ENCODE peak calls at places on chromosomes 6 and 20, in five cellular contexts. One of them, this sample, is unnamed.
A peak's percentile ranks its signal among the peaks of the same experiment; 100 is the strongest.

GRCh38 chr20:47971321-47971781 is 186.1 kb upstream of the SULF2 start:
- DNase-seq in spleen: no peak
- DNase-seq in AG04450: no peak
- DNase-seq in H1: no peak
- DNase-seq in cardiac muscle cell: no peak
- DNase-seq in this sample: no peak

GRCh38 chr6:392441-393390 is 1.2 kb downstream of the IRF4 start:
- DNase-seq in spleen: peak; percentile 86
- DNase-seq in cardiac muscle cell: peak; percentile 11
- DNase-seq in H1: no peak
- DNase-seq in AG04450: no peak
- DNase-seq in this sample: peak; percentile 79

GRCh38 chr6:33630014-33630413 is 8.9 kb downstream of the ITPR3 start:
- DNase-seq in AG04450: no peak
- DNase-seq in H1: no peak
- DNase-seq in cardiac muscle cell: no peak
- DNase-seq in spleen: no peak
- DNase-seq in this sample: no peak

GRCh38 chr6:138569554-138569953 is 70.3 kb upstream of the NHSL1 start:
- DNase-seq in cardiac muscle cell: no peak
- DNase-seq in AG04450: no peak
- DNase-seq in spleen: no peak
- DNase-seq in H1: no peak
- DNase-seq in this sample: no peak

GRCh38 chr20:51457281-51457932 is 85.1 kb downstream of the NFATC2 start:
- DNase-seq in H1: no peak
- DNase-seq in AG04450: no peak
- DNase-seq in cardiac muscle cell: no peak
- DNase-seq in spleen: peak; percentile 77
- DNase-seq in this sample: no peak

GRCh38 chr6:23728707-23729106 is 397.3 kb upstream of the NRSN1 start:
- DNase-seq in cardiac muscle cell: peak; percentile 70
- DNase-seq in H1: no peak
- DNase-seq in spleen: no peak
- DNase-seq in AG04450: no peak
- DNase-seq in this sample: peak; percentile 57

GRCh38 chr6:129353067-129353466 is 356.9 kb downstream of the ARHGAP18 start:
- DNase-seq in cardiac muscle cell: no peak
- DNase-seq in spleen: peak; percentile 72
- DNase-seq in AG04450: no peak
- DNase-seq in H1: no peak
- DNase-seq in this sample: no peak

GRCh38 chr6:71123051-71123450 is 165.6 kb upstream of the OGFRL1 start:
- DNase-seq in AG04450: no peak
- DNase-seq in cardiac muscle cell: no peak
- DNase-seq in spleen: no peak
- DNase-seq in H1: no peak
- DNase-seq in this sample: no peak

GRCh38 chr6:34602318-34603111 is 46.4 kb upstream of the SPDEF start:
- DNase-seq in cardiac muscle cell: no peak
- DNase-seq in spleen: no peak
- DNase-seq in H1: no peak
- DNase-seq in AG04450: no peak
- DNase-seq in this sample: peak; percentile 41

GRCh38 chr20:39853664-39854063 is 835.4 kb downstream of the MAFB start:
- DNase-seq in H1: peak; percentile 5
- DNase-seq in cardiac muscle cell: no peak
- DNase-seq in AG04450: peak; percentile 58
- DNase-seq in spleen: no peak
- DNase-seq in this sample: peak; percentile 72

GRCh38 chr6:163415620-163416379 is 1.3 kb downstream of the QKI start:
- DNase-seq in AG04450: no peak
- DNase-seq in H1: no peak
- DNase-seq in spleen: peak; percentile 90
- DNase-seq in cardiac muscle cell: peak; percentile 52
- DNase-seq in this sample: peak; percentile 72

GRCh38 chr20:33515569-33516216 is 25.8 kb downstream of the CBFA2T2 start:
- DNase-seq in H1: no peak
- DNase-seq in cardiac muscle cell: no peak
- DNase-seq in AG04450: no peak
- DNase-seq in spleen: no peak
- DNase-seq in this sample: no peak

GRCh38 chr6:68680244-68680643 is 45.2 kb downstream of the ADGRB3 start:
- DNase-seq in cardiac muscle cell: peak; percentile 69
- DNase-seq in spleen: no peak
- DNase-seq in AG04450: no peak
- DNase-seq in H1: no peak
- DNase-seq in this sample: no peak

GRCh38 chr6:81214414-81215091 is 537.9 kb downstream of the TENT5A start:
- DNase-seq in H1: no peak
- DNase-seq in spleen: peak; percentile 66
- DNase-seq in cardiac muscle cell: no peak
- DNase-seq in AG04450: no peak
- DNase-seq in this sample: peak; percentile 38

GRCh38 chr6:63444768-63445167 is 125.0 kb upstream of the LGSN start:
- DNase-seq in cardiac muscle cell: no peak
- DNase-seq in spleen: no peak
- DNase-seq in AG04450: no peak
- DNase-seq in H1: no peak
- DNase-seq in this sample: no peak

GRCh38 chr20:51125774-51126173 is 102.9 kb upstream of the KCNG1 start:
- DNase-seq in AG04450: no peak
- DNase-seq in H1: no peak
- DNase-seq in spleen: no peak
- DNase-seq in cardiac muscle cell: no peak
- DNase-seq in this sample: no peak

GRCh38 chr20:22511943-22512910 is 72.1 kb downstream of the FOXA2 start:
- DNase-seq in spleen: no peak
- DNase-seq in AG04450: no peak
- DNase-seq in H1: no peak
- DNase-seq in cardiac muscle cell: peak; percentile 14
- DNase-seq in this sample: peak; percentile 62

DNA sequence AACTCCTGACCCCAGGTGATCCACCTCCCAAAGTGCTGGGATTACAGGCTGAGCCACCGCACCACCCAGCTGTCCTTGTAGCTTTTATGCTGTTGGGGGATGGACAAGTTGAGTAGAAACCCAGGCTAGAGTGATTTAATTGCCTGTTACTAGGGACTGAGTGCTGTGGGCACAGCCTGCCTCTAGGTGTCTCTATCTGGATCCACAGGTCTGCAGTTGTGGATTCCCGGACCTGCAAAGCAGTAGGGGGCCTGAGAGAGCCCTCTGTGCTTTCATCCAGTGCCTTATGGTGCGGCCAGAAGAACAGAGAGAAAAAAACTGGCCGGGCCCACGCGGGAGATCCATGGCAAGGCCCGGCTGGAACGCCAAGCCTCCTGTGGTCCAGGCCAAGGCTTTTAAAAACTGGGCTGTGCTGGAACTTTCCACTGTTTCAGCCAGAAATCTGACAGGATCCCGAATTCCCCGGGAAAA is 5.1 kb downstream of the SIRPA start:
- DNase-seq in spleen: no peak
- DNase-seq in cardiac muscle cell: peak; percentile 82
- DNase-seq in H1: peak; percentile 73
- DNase-seq in AG04450: peak; percentile 60
- DNase-seq in this sample: peak; percentile 92
- H3K27ac ChIP-seq in spleen: no peak overlapping the region
- H3K27ac ChIP-seq in cardiac muscle cell: peak overlapping the region; percentile 37
- H3K27ac ChIP-seq in H1: no peak overlapping the region
- H3K27ac ChIP-seq in AG04450: peak overlapping the region; percentile 61
- H3K27ac ChIP-seq in this sample: no peak overlapping the region

DNA sequence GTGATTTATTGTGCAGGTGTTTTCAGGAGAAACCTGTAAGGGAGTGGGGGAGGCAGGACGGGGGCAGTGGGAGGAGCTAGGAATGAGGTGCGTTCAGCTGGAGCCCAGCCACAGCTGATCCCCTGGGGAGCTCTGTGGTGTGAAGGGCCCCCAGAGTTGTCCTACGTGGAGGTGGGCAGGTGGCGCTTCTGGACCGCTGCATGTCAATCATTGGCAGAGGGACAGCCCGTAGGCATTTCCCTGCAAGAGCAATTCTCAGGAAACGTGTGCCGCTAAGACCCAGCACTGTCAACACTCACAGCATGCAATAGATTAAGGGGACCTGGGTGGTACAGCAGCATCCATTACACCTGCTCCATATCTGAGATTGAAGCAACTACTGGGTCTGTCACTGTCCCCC is 88.0 kb downstream of the PRND start:
- DNase-seq in spleen: peak; percentile 83
- DNase-seq in cardiac muscle cell: no peak
- DNase-seq in AG04450: no peak
- DNase-seq in H1: no peak
- DNase-seq in this sample: no peak
- TF ChIP-seq CTCF in spleen: no peak
- TF ChIP-seq CTCF in cardiac muscle cell: no peak
- TF ChIP-seq CTCF in AG04450: no peak
- TF ChIP-seq CTCF in H1: no peak
- TF ChIP-seq CTCF in this sample: no peak

GRCh38 chr6:1619666-1620503 is 10.2 kb downstream of the FOXC1 start:
- DNase-seq in cardiac muscle cell: no peak
- DNase-seq in H1: no peak
- DNase-seq in spleen: peak; percentile 82
- DNase-seq in AG04450: no peak
- DNase-seq in this sample: peak; percentile 86

GRCh38 chr6:1622220-1622841 is 12.6 kb downstream of the FOXC1 start:
- DNase-seq in spleen: no peak
- DNase-seq in H1: no peak
- DNase-seq in cardiac muscle cell: no peak
- DNase-seq in AG04450: no peak
- DNase-seq in this sample: no peak

GRCh38 chr6:1621328-1621701 is 11.6 kb downstream of the FOXC1 start:
- DNase-seq in spleen: peak; percentile 42
- DNase-seq in H1: no peak
- DNase-seq in AG04450: no peak
- DNase-seq in cardiac muscle cell: no peak
- DNase-seq in this sample: peak; percentile 79

GRCh38 chr6:1619106-1619665 is 9.5 kb downstream of the FOXC1 start:
- DNase-seq in AG04450: no peak
- DNase-seq in cardiac muscle cell: no peak
- DNase-seq in H1: no peak
- DNase-seq in spleen: no peak
- DNase-seq in this sample: peak; percentile 63

DNA sequence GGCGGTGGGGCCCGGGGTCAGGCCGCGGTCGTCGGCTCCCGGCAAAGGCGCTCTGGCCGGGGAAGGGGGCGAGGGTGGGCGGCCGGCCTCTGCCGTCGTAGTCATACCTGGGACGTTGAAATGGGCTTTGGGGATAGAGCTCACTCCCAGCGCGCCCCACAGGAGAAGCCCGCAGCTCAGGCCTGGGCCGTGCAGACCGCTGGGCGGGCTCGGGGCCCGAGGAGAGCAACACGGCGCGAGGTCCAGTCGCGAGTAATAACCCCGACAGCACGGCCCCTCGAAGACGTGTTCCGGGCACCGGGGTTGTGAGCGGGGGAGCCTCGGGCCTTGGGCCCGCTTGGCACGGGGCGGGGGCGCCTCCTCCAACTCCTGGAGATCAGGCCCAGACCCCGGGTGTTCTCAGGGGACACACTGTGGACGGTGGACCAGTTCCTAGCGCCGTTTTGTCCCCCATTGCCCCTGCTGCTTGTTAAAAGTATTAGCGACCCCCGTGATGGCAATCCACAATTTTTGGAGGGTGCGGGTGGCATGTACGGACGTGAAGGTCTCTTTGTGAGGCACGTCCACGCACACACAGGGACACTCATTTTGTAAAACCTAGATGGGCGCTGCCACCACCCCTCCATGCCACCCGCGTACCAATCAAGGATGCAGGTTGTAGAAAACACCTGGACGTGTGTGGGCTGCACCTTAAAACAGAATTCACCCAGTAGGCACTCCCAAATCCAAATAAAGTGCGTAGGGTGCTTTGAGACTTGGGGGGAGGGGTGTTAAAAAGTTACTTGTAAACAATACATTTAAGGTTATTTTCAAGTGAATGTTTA is 11.0 kb downstream of the FOXC1 start:
- DNase-seq in AG04450: no peak
- DNase-seq in spleen: peak; percentile 71
- DNase-seq in cardiac muscle cell: no peak
- DNase-seq in H1: no peak
- DNase-seq in this sample: peak; percentile 69
- H3K4me3 ChIP-seq in AG04450: no peak overlapping the region
- H3K4me3 ChIP-seq in spleen: peak overlapping the region; percentile 22
- H3K4me3 ChIP-seq in cardiac muscle cell: no peak overlapping the region
- H3K4me3 ChIP-seq in H1: peak overlapping the region; percentile 22
- H3K4me3 ChIP-seq in this sample: no peak overlapping the region

DNA sequence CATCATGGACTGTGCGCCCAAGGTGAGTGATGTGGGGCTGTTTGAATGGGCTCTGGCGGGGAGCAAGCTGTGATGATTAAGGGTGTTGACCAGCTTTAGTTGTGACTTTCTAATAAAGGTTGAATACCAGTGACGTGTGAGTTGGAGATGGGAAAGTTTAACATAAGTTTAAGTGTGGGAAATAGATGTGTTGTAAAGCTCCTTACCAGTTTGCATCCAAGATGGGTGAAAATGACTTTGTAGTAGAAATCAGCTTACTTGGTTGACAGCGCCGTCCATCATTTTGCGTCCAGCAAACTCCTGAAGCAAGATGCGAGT is 372 bp downstream of the CASS4 start:
- DNase-seq in AG04450: no peak
- DNase-seq in spleen: no peak
- DNase-seq in H1: no peak
- DNase-seq in cardiac muscle cell: no peak
- DNase-seq in this sample: no peak
- H3K27ac ChIP-seq in AG04450: peak overlapping the region; percentile 93
- H3K27ac ChIP-seq in spleen: peak overlapping the region; percentile 84
- H3K27ac ChIP-seq in H1: no peak overlapping the region
- H3K27ac ChIP-seq in cardiac muscle cell: no peak overlapping the region
- H3K27ac ChIP-seq in this sample: no peak overlapping the region

GRCh38 chr20:62401331-62401779 is 5.7 kb downstream of the CABLES2 start:
- DNase-seq in H1: no peak
- DNase-seq in cardiac muscle cell: peak; percentile 49
- DNase-seq in AG04450: no peak
- DNase-seq in spleen: no peak
- DNase-seq in this sample: peak; percentile 93
- TF ChIP-seq CTCF in H1: peak; percentile 88
- TF ChIP-seq CTCF in cardiac muscle cell: peak; percentile 10
- TF ChIP-seq CTCF in AG04450: no peak
- TF ChIP-seq CTCF in spleen: no peak
- TF ChIP-seq CTCF in this sample: peak; percentile 71

GRCh38 chr20:50113420-50114224 is 672 bp upstream of the UBE2V1 start:
- DNase-seq in spleen: no peak
- DNase-seq in AG04450: no peak
- DNase-seq in H1: no peak
- DNase-seq in cardiac muscle cell: no peak
- DNase-seq in this sample: no peak

GRCh38 chr20:50115591-50116367 is 2.8 kb upstream of the UBE2V1 start:
- DNase-seq in H1: peak; percentile 81
- DNase-seq in cardiac muscle cell: peak; percentile 97
- DNase-seq in spleen: peak; percentile 98
- DNase-seq in AG04450: peak; percentile 92
- DNase-seq in this sample: peak; percentile 96

GRCh38 chr20:50115041-50115512 is 2.1 kb upstream of the UBE2V1 start:
- DNase-seq in H1: no peak
- DNase-seq in spleen: no peak
- DNase-seq in cardiac muscle cell: no peak
- DNase-seq in AG04450: no peak
- DNase-seq in this sample: no peak

GRCh38 chr20:50118203-50118602 is 5.3 kb upstream of the UBE2V1 start:
- DNase-seq in spleen: no peak
- DNase-seq in H1: no peak
- DNase-seq in cardiac muscle cell: no peak
- DNase-seq in AG04450: no peak
- DNase-seq in this sample: no peak

GRCh38 chr20:50116368-50116999 is 3.5 kb upstream of the UBE2V1 start:
- DNase-seq in cardiac muscle cell: no peak
- DNase-seq in spleen: no peak
- DNase-seq in H1: no peak
- DNase-seq in AG04450: no peak
- DNase-seq in this sample: no peak
- H3K4me3 ChIP-seq in cardiac muscle cell: peak overlapping the region; percentile 66
- H3K4me3 ChIP-seq in spleen: peak overlapping the region; percentile 51
- H3K4me3 ChIP-seq in H1: peak overlapping the region; percentile 1
- H3K4me3 ChIP-seq in AG04450: peak overlapping the region; percentile 43
- H3K4me3 ChIP-seq in this sample: peak overlapping the region; percentile 98

This sample was measured in endodermal cell.